ENCODE peak calls at places on chromosome 11, in six cellular contexts. A is endothelial cell; F is LHCN-M2; J is effector memory CD4-positive, alpha-beta T cell; I is head of caudate nucleus; P is GM20000. K is an unnamed sample.

GRCh38 chr11:130585545-130585944 is 137.1 kb downstream of the ADAMTS15 start:
- DNase-seq in J (no peak), P (no peak), A (no peak), I (no peak), F (peak; percentile 47), K (no peak)

GRCh38 chr11:68295940-68296339 is 16.5 kb upstream of the LRP5 start:
- DNase-seq in F (no peak), A (no peak), I (no peak), P (no peak), J (no peak), K (no peak)

GRCh38 chr11:77167791-77168190 is 39.7 kb downstream of the MYO7A start:
- DNase-seq in A (no peak), I (no peak), J (no peak), F (no peak), P (no peak), K (no peak)

GRCh38 chr11:80937831-80938230 is 1497.0 kb upstream of the TENM4 start:
- DNase-seq in I (no peak), P (no peak), J (no peak), F (no peak), A (no peak), K (no peak)

GRCh38 chr11:28274216-28274615 is 166.0 kb downstream of the METTL15 start:
- DNase-seq in I (no peak), P (no peak), A (no peak), F (no peak), J (no peak), K (no peak)

GRCh38 chr11:33376331-33377099 is 119.3 kb downstream of the HIPK3 start:
- DNase-seq in I (no peak), F (no peak), P (peak; percentile 64), J (no peak), A (peak; percentile 31), K (peak; percentile 65)

GRCh38 chr11:123183391-123184099 is 11.5 kb downstream of the CLMP start:
- DNase-seq in A (no peak), J (no peak), P (no peak), I (no peak), F (peak; percentile 48), K (no peak)

GRCh38 chr11:131815631-131816030 is 445.2 kb downstream of the NTM start:
- DNase-seq in F (no peak), I (no peak), J (no peak), A (no peak), P (no peak), K (no peak)

GRCh38 chr11:72838691-72839305 is 24.6 kb downstream of the ATG16L2 start:
- DNase-seq in A (no peak), I (no peak), P (no peak), J (no peak), F (no peak), K (no peak)

GRCh38 chr11:109808569-109808968 is 284.6 kb upstream of the ZC3H12C start:
- DNase-seq in I (no peak), A (no peak), F (peak; percentile 21), P (no peak), J (no peak), K (no peak)

GRCh38 chr11:111833524-111833923 is 37.9 kb downstream of the ALG9 start:
- DNase-seq in J (no peak), P (no peak), F (peak; percentile 39), A (no peak), I (no peak), K (peak; percentile 49)

GRCh38 chr11:133714471-133715375 is 130.6 kb downstream of the SPATA19 start:
- DNase-seq in I (no peak), A (no peak), F (no peak), J (no peak), P (no peak), K (no peak)

GRCh38 chr11:17531071-17531817 is 13.0 kb downstream of the USH1C start:
- DNase-seq in I (no peak), P (no peak), F (no peak), A (no peak), J (no peak), K (no peak)

K was measured in NCI-H2171 treated with DMSO at 0.1 percent for 48 hours.